ENCODE peak calls at places on chromosomes 16 and 17, in six cellular contexts. One of them, this sample, is unnamed.

GRCh38 chr16:29951966-29952365 is 9.9 kb upstream of the TMEM219 start:
- DNase-seq in heart right ventricle: no peak
- DNase-seq in tibial artery: no peak
- DNase-seq in spleen: no peak
- DNase-seq in adrenal gland: no peak
- DNase-seq in left ventricle myocardium inferior: no peak
- DNase-seq in this sample: no peak

GRCh38 chr16:15055141-15056053 is 477 bp downstream of the NTAN1 start:
- DNase-seq in spleen: peak; percentile 96
- DNase-seq in left ventricle myocardium inferior: no peak
- DNase-seq in heart right ventricle: peak; percentile 69
- DNase-seq in adrenal gland: peak; percentile 52
- DNase-seq in tibial artery: peak; percentile 46
- DNase-seq in this sample: no peak

GRCh38 chr17:79396696-79397095 is 214.2 kb downstream of the RBFOX3 start:
- DNase-seq in tibial artery: no peak
- DNase-seq in spleen: no peak
- DNase-seq in heart right ventricle: no peak
- DNase-seq in adrenal gland: no peak
- DNase-seq in left ventricle myocardium inferior: no peak
- DNase-seq in this sample: no peak

GRCh38 chr17:9389116-9389515 is 186.5 kb downstream of the STX8 start:
- DNase-seq in heart right ventricle: no peak
- DNase-seq in adrenal gland: no peak
- DNase-seq in tibial artery: no peak
- DNase-seq in left ventricle myocardium inferior: no peak
- DNase-seq in spleen: no peak
- DNase-seq in this sample: no peak

GRCh38 chr16:1763521-1764511 is 7.5 kb downstream of the NME3 start:
- DNase-seq in adrenal gland: no peak
- DNase-seq in tibial artery: no peak
- DNase-seq in spleen: no peak
- DNase-seq in heart right ventricle: no peak
- DNase-seq in left ventricle myocardium inferior: no peak
- DNase-seq in this sample: no peak

GRCh38 chr17:7587831-7588230 is 2.1 kb downstream of the SOX15 start:
- DNase-seq in heart right ventricle: no peak
- DNase-seq in left ventricle myocardium inferior: no peak
- DNase-seq in adrenal gland: no peak
- DNase-seq in tibial artery: no peak
- DNase-seq in spleen: no peak
- DNase-seq in this sample: no peak

GRCh38 chr16:87541004-87541881 is 48.4 kb upstream of the ZCCHC14 start:
- DNase-seq in heart right ventricle: peak; percentile 58
- DNase-seq in spleen: no peak
- DNase-seq in left ventricle myocardium inferior: peak; percentile 37
- DNase-seq in tibial artery: peak; percentile 75
- DNase-seq in adrenal gland: no peak
- DNase-seq in this sample: no peak

GRCh38 chr16:57536306-57537193 is at the start of gene CCDC102A:
- DNase-seq in heart right ventricle: no peak
- DNase-seq in adrenal gland: no peak
- DNase-seq in spleen: no peak
- DNase-seq in left ventricle myocardium inferior: peak; percentile 40
- DNase-seq in tibial artery: no peak
- DNase-seq in this sample: peak; percentile 89

GRCh38 chr16:84795338-84796053 is 24.3 kb upstream of the CRISPLD2 start:
- DNase-seq in tibial artery: peak; percentile 84
- DNase-seq in spleen: peak; percentile 48
- DNase-seq in heart right ventricle: peak; percentile 73
- DNase-seq in left ventricle myocardium inferior: peak; percentile 78
- DNase-seq in adrenal gland: peak; percentile 62
- DNase-seq in this sample: no peak

GRCh38 chr17:12261354-12261753 is 240.7 kb downstream of the MAP2K4 start:
- DNase-seq in tibial artery: no peak
- DNase-seq in heart right ventricle: no peak
- DNase-seq in adrenal gland: no peak
- DNase-seq in spleen: no peak
- DNase-seq in left ventricle myocardium inferior: no peak
- DNase-seq in this sample: no peak

GRCh38 chr16:5222770-5223169 is 125.2 kb upstream of the EEF2KMT start:
- DNase-seq in adrenal gland: no peak
- DNase-seq in left ventricle myocardium inferior: no peak
- DNase-seq in spleen: no peak
- DNase-seq in tibial artery: no peak
- DNase-seq in heart right ventricle: no peak
- DNase-seq in this sample: no peak

GRCh38 chr16:89828199-89828869 is at the start of gene SPIRE2:
- DNase-seq in spleen: peak; percentile 89
- DNase-seq in left ventricle myocardium inferior: peak; percentile 78
- DNase-seq in tibial artery: peak; percentile 34
- DNase-seq in heart right ventricle: peak; percentile 82
- DNase-seq in adrenal gland: peak; percentile 84
- DNase-seq in this sample: no peak

GRCh38 chr17:76379646-76380376 is 4.6 kb upstream of the SPHK1 start:
- DNase-seq in spleen: no peak
- DNase-seq in left ventricle myocardium inferior: no peak
- DNase-seq in adrenal gland: no peak
- DNase-seq in tibial artery: no peak
- DNase-seq in heart right ventricle: no peak
- DNase-seq in this sample: no peak

GRCh38 chr16:24609740-24610420 is 70.5 kb downstream of the RBBP6 start:
- DNase-seq in spleen: no peak
- DNase-seq in tibial artery: peak; percentile 47
- DNase-seq in heart right ventricle: peak; percentile 33
- DNase-seq in left ventricle myocardium inferior: peak; percentile 35
- DNase-seq in adrenal gland: peak; percentile 61
- DNase-seq in this sample: no peak

GRCh38 chr17:6591599-6592158 is 35.3 kb upstream of the PITPNM3 start:
- DNase-seq in heart right ventricle: no peak
- DNase-seq in left ventricle myocardium inferior: no peak
- DNase-seq in spleen: no peak
- DNase-seq in adrenal gland: peak; percentile 82
- DNase-seq in tibial artery: no peak
- DNase-seq in this sample: no peak

GRCh38 chr16:24010440-24011089 is 174.8 kb downstream of the PRKCB start:
- DNase-seq in left ventricle myocardium inferior: peak; percentile 64
- DNase-seq in tibial artery: peak; percentile 75
- DNase-seq in spleen: peak; percentile 93
- DNase-seq in heart right ventricle: peak; percentile 58
- DNase-seq in adrenal gland: peak; percentile 84
- DNase-seq in this sample: no peak

GRCh38 chr16:10741844-10742243 is 1.8 kb upstream of the NUBP1 start:
- DNase-seq in adrenal gland: no peak
- DNase-seq in spleen: no peak
- DNase-seq in left ventricle myocardium inferior: peak; percentile 76
- DNase-seq in tibial artery: no peak
- DNase-seq in heart right ventricle: peak; percentile 67
- DNase-seq in this sample: no peak

GRCh38 chr17:2056221-2057129 is 1.6 kb downstream of the HIC1 start:
- DNase-seq in heart right ventricle: no peak
- DNase-seq in left ventricle myocardium inferior: no peak
- DNase-seq in adrenal gland: no peak
- DNase-seq in tibial artery: no peak
- DNase-seq in spleen: peak; percentile 90
- DNase-seq in this sample: no peak

GRCh38 chr17:8935194-8935593 is 30.3 kb downstream of the PIK3R5 start:
- DNase-seq in left ventricle myocardium inferior: no peak
- DNase-seq in spleen: peak; percentile 84
- DNase-seq in tibial artery: no peak
- DNase-seq in adrenal gland: peak; percentile 34
- DNase-seq in heart right ventricle: no peak
- DNase-seq in this sample: no peak

GRCh38 chr16:78277374-78277773 is 177.9 kb downstream of the WWOX start:
- DNase-seq in spleen: no peak
- DNase-seq in left ventricle myocardium inferior: no peak
- DNase-seq in heart right ventricle: no peak
- DNase-seq in tibial artery: no peak
- DNase-seq in adrenal gland: no peak
- DNase-seq in this sample: no peak

GRCh38 chr16:68444058-68444657 is 4.2 kb downstream of the SMPD3 start:
- DNase-seq in left ventricle myocardium inferior: no peak
- DNase-seq in adrenal gland: peak; percentile 33
- DNase-seq in spleen: no peak
- DNase-seq in heart right ventricle: no peak
- DNase-seq in tibial artery: no peak
- DNase-seq in this sample: no peak

GRCh38 chr17:40556884-40557414 is 8.3 kb downstream of the CCR7 start:
- DNase-seq in heart right ventricle: no peak
- DNase-seq in tibial artery: no peak
- DNase-seq in spleen: peak; percentile 81
- DNase-seq in adrenal gland: peak; percentile 37
- DNase-seq in left ventricle myocardium inferior: peak; percentile 64
- DNase-seq in this sample: no peak

GRCh38 chr16:85393674-85394510 is 219.2 kb upstream of the GSE1 start:
- DNase-seq in tibial artery: peak; percentile 26
- DNase-seq in adrenal gland: peak; percentile 55
- DNase-seq in left ventricle myocardium inferior: peak; percentile 65
- DNase-seq in heart right ventricle: peak; percentile 79
- DNase-seq in spleen: peak; percentile 90
- DNase-seq in this sample: no peak

DNA sequence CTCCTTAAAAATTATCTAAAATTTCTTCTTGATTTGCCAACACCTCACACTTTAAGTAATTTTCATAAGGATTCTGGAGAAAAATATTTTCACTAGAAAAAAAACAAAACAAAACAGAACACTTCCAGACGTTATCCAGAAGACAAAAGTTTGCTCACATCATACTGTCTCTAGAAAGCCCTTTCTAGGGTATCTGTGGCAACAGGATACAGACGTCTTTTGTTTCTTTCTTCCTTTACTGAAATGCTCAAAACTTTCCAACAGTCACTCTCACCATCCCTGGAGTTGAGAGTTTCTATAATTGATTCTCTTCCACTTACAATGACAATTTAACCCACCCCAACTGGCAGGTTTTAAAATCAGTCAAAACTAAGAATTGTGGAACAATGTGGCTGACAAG is 2.6 kb downstream of the ZC3H7A start:
- DNase-seq in spleen: no peak
- DNase-seq in adrenal gland: no peak
- DNase-seq in left ventricle myocardium inferior: no peak
- DNase-seq in heart right ventricle: no peak
- DNase-seq in tibial artery: no peak
- DNase-seq in this sample: no peak
- H3K4me1 ChIP-seq in spleen: peaks cover 40% of the 10 kb centered on the region
- H3K4me1 ChIP-seq in adrenal gland: peaks cover 71% of the 10 kb centered on the region
- H3K4me1 ChIP-seq in left ventricle myocardium inferior: peaks cover 91% of the 10 kb centered on the region
- H3K4me1 ChIP-seq in heart right ventricle: peaks cover 66% of the 10 kb centered on the region
- H3K4me1 ChIP-seq in tibial artery: peaks cover 66% of the 10 kb centered on the region
- H3K4me1 ChIP-seq in this sample: peaks cover 70% of the 10 kb centered on the region

DNA sequence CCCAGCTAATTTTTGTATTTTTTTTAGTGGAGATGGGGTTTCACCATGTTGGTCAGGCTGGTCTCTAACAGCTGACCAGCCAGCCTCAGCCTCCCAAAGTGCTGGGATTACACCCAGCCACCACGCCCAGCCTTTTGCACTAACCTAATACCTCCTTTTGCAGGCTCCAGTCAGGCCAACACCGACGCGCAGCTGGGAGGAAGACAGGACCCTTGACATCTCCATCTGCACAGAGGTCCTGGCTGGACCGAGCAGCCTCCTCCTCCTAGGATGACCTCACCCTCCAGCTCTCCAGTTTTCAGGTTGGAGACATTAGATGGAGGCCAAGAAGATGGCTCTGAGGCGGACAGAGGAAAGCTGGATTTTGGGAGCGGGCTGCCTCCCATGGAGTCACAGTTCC is 2.0 kb downstream of the TRPV2 start:
- DNase-seq in left ventricle myocardium inferior: no peak
- DNase-seq in adrenal gland: no peak
- DNase-seq in tibial artery: no peak
- DNase-seq in spleen: peak; percentile 73
- DNase-seq in heart right ventricle: no peak
- DNase-seq in this sample: no peak
- H3K4me1 ChIP-seq in left ventricle myocardium inferior: peaks cover 44% of the 10 kb centered on the region
- H3K4me1 ChIP-seq in adrenal gland: peaks cover 24% of the 10 kb centered on the region
- H3K4me1 ChIP-seq in tibial artery: peaks cover 51% of the 10 kb centered on the region
- H3K4me1 ChIP-seq in spleen: peaks cover 24% of the 10 kb centered on the region
- H3K4me1 ChIP-seq in heart right ventricle: peaks cover 22% of the 10 kb centered on the region
- H3K4me1 ChIP-seq in this sample: peaks cover 47% of the 10 kb centered on the region

GRCh38 chr17:41664587-41665565 is 23.8 kb upstream of the EIF1 start:
- DNase-seq in spleen: peak; percentile 81
- DNase-seq in adrenal gland: no peak
- DNase-seq in tibial artery: no peak
- DNase-seq in left ventricle myocardium inferior: no peak
- DNase-seq in heart right ventricle: no peak
- DNase-seq in this sample: no peak

GRCh38 chr17:41666336-41666680 is 22.4 kb upstream of the EIF1 start:
- DNase-seq in heart right ventricle: peak; percentile 33
- DNase-seq in spleen: peak; percentile 85
- DNase-seq in left ventricle myocardium inferior: no peak
- DNase-seq in tibial artery: peak; percentile 32
- DNase-seq in adrenal gland: peak; percentile 53
- DNase-seq in this sample: peak; percentile 88

GRCh38 chr17:41664172-41664457 is 24.6 kb upstream of the EIF1 start:
- DNase-seq in left ventricle myocardium inferior: no peak
- DNase-seq in tibial artery: no peak
- DNase-seq in spleen: no peak
- DNase-seq in adrenal gland: no peak
- DNase-seq in heart right ventricle: no peak
- DNase-seq in this sample: no peak

GRCh38 chr17:41666708-41667279 is 21.9 kb upstream of the EIF1 start:
- DNase-seq in spleen: peak; percentile 96
- DNase-seq in adrenal gland: peak; percentile 87
- DNase-seq in left ventricle myocardium inferior: peak; percentile 87
- DNase-seq in heart right ventricle: peak; percentile 87
- DNase-seq in tibial artery: peak; percentile 79
- DNase-seq in this sample: peak; percentile 90

GRCh38 chr17:41665566-41666335 is 22.9 kb upstream of the EIF1 start:
- DNase-seq in tibial artery: peak; percentile 78
- DNase-seq in heart right ventricle: peak; percentile 91
- DNase-seq in left ventricle myocardium inferior: peak; percentile 88
- DNase-seq in adrenal gland: peak; percentile 90
- DNase-seq in spleen: peak; percentile 98
- DNase-seq in this sample: no peak
- H3K4me1 ChIP-seq in tibial artery: peaks cover 22% of the 10 kb centered on the region
- H3K4me1 ChIP-seq in heart right ventricle: peaks cover 5% of the 10 kb centered on the region
- H3K4me1 ChIP-seq in left ventricle myocardium inferior: peaks cover 20% of the 10 kb centered on the region
- H3K4me1 ChIP-seq in adrenal gland: peaks cover 18% of the 10 kb centered on the region
- H3K4me1 ChIP-seq in spleen: peaks cover 14% of the 10 kb centered on the region
- H3K4me1 ChIP-seq in this sample: peaks cover 41% of the 10 kb centered on the region

DNA sequence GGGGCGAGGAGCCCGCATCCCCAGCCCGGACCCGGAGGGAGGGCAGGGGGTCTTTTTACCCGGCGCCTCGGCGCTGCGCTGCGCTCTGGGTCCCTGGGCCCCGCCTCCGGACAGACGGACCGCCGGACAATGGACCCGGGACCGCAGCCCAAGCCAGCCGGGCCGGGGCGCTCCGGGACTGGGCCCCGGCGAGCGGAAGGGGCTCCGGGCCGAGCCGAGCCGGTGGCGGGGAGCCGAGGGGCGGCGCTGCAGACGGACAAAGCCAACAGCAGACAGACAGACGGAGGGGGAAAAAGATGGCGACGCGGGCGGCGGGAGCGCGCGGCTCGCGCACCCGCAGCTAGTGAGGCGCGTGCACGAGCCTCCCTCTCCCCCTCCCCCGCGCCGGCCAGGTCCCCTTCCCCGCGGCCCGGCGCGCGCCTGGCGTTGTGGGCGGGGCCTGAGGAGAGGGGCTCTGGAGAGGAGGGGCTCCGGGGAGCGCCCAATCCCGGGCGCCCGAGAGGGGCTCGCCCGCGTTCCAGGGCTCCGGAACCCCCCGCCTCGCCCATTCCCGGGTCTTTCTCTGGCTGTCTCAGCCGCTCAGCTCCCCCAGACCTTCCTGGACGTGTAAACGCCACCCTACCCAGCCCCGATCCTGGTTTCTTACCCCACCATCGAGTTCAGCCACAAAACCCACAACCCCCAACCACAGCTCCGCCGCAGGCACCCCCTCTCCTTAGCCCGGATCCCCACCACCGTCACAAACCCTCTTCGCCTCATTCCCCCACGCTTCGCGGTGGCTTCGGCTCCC is at the start of gene ZNF821:
- DNase-seq in heart right ventricle: peak; percentile 81
- DNase-seq in tibial artery: peak; percentile 67
- DNase-seq in adrenal gland: peak; percentile 72
- DNase-seq in left ventricle myocardium inferior: peak; percentile 82
- DNase-seq in spleen: peak; percentile 95
- DNase-seq in this sample: no peak
- H3K4me1 ChIP-seq in heart right ventricle: peaks cover 9% of the 10 kb centered on the region
- H3K4me1 ChIP-seq in tibial artery: peaks cover 9% of the 10 kb centered on the region
- H3K4me1 ChIP-seq in adrenal gland: peaks cover 14% of the 10 kb centered on the region
- H3K4me1 ChIP-seq in left ventricle myocardium inferior: peaks cover 32% of the 10 kb centered on the region
- H3K4me1 ChIP-seq in spleen: peaks cover 31% of the 10 kb centered on the region
- H3K4me1 ChIP-seq in this sample: peaks cover 27% of the 10 kb centered on the region